ENCODE peak calls at places on chromosomes 11 and 22, in six cellular contexts. S, Z, C, M, N and B are unnamed samples.

GRCh38 chr11:115925568-115925904 is 421.3 kb upstream of the CADM1 start:
- DNase-seq in S (no peak), Z (no peak), C (no peak), M (no peak), N (no peak), B (no peak)

GRCh38 chr11:72425053-72425980 is 9.0 kb downstream of the CLPB start:
- DNase-seq in S (no peak), Z (no peak), C (no peak), M (no peak), N (no peak), B (no peak)

GRCh38 chr11:3222941-3223905 is 4.6 kb upstream of the MRGPRG start:
- DNase-seq in S (no peak), Z (no peak), C (no peak), M (no peak), N (no peak), B (no peak)

GRCh38 chr11:60777572-60777971 is 7.6 kb upstream of the MS4A10 start:
- DNase-seq in S (no peak), Z (peak), C (no peak), M (no peak), N (no peak), B (no peak)

GRCh38 chr22:17143826-17144225 is 15.3 kb downstream of the HDHD5 start:
- DNase-seq in S (no peak), Z (no peak), C (no peak), M (no peak), N (no peak), B (no peak)

GRCh38 chr11:134565343-134565891 is 153.4 kb upstream of the B3GAT1 start:
- DNase-seq in S (no peak), Z (no peak), C (no peak), M (no peak), N (no peak), B (no peak)

GRCh38 chr11:22752908-22753310 is 76.7 kb downstream of the SVIP start:
- DNase-seq in S (no peak), Z (no peak), C (no peak), M (peak), N (no peak), B (no peak)

GRCh38 chr22:43526117-43526655 is 114.4 kb downstream of the MPPED1 start:
- DNase-seq in S (no peak), Z (no peak), C (no peak), M (no peak), N (no peak), B (no peak)

GRCh38 chr11:67247946-67248550 is 18.2 kb upstream of the GRK2 start:
- DNase-seq in S (no peak), Z (no peak), C (no peak), M (no peak), N (no peak), B (no peak)

GRCh38 chr11:128777369-128778011 is 83.6 kb downstream of the FLI1 start:
- DNase-seq in S (no peak), Z (no peak), C (no peak), M (no peak), N (no peak), B (no peak)

GRCh38 chr11:128774593-128774992 is 80.7 kb downstream of the FLI1 start:
- DNase-seq in S (no peak), Z (no peak), C (no peak), M (no peak), N (no peak), B (no peak)

GRCh38 chr11:128775513-128775912 is 81.6 kb downstream of the FLI1 start:
- DNase-seq in S (no peak), Z (no peak), C (no peak), M (no peak), N (no peak), B (no peak)

GRCh38 chr11:128776434-128777284 is 82.8 kb downstream of the FLI1 start:
- DNase-seq in S (no peak), Z (no peak), C (peak), M (peak), N (no peak), B (no peak)

GRCh38 chr11:128776088-128776433 is 82.2 kb downstream of the FLI1 start:
- DNase-seq in S (no peak), Z (no peak), C (no peak), M (no peak), N (no peak), B (no peak)
- TF ChIP-seq ZNF274 in S (no peak), Z (no peak), C (no peak), M (no peak), N (no peak), B (no peak)

DNA sequence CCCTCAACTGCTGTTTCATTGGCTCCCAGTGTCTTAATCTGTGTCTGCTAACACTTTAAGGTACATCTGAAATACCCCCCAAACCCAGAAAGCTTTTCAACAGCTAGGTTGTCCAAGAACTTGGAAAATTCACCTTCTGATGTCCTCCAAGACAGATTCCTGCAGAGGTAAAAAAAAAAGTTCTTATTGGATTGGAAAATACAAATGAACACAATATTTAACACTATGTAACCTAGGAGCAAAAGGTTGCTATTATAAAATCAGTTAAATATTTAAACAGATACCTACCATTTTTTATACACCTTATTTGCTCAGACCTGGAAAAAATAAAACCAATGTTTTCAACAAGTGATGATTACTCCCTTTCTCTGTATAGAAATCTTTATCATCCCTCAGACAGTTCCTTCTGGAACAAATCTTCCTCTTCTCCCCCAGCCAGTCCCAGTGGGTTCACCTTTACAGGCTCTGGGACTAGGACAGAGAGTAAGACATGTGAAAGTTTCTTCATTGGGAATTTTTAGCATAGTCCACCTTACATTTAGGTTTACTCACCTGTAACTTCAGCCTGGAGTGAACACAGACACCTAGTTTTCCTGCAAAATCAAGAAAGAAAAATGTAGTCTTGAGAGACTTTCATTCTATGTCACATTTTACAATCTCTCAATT is 13.3 kb upstream of the WDR74 start:
- DNase-seq in S (no peak), Z (no peak), C (no peak), M (peak), N (no peak), B (no peak)
- H3K4me3 ChIP-seq in S (peak), Z (peak), C (no peak), M (peak), N (peak), B (peak)

DNA sequence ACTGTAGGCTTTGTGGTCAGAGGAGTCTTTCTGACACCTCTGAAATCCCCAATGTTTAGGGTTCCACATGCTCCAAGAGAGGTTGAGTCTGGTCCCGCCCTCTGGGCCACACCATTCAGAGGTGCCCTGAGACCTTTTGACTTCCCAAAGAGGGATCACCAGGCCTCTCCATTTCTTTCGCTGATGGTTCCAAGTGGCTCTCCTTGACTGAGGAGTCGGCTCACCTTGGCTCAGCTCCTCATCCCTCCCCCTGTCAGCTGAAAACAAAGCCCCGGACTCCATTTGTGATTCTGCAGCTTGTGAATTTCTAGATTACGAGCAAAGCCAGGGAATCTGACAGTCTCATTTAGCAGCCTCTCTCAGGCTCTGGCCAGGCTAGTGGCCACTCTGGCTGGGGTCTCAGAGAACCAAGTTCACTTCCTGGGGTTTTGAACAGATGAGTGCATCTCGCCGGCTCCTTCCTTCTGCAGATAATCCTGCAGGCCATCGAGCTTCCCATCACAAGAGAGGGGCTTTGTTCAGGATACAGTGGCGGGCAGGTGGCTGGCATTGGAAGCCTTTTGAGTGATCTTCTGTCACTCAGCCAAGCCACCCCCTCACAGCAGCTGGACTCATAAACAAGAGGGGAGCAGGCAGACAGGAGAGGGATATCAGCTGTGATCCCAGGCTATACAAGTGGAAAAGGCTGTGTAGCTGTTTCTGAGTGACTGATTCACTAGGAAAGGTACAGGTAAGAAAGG is 102.9 kb downstream of the TRIM29 start:
- DNase-seq in S (no peak), Z (no peak), C (no peak), M (no peak), N (no peak), B (no peak)
- TF ChIP-seq ZNF274 in S (no peak), Z (no peak), C (no peak), M (no peak), N (no peak), B (no peak)

GRCh38 chr11:64760759-64761417 is 1.1 kb upstream of the PYGM start:
- DNase-seq in S (no peak), Z (no peak), C (no peak), M (no peak), N (no peak), B (no peak)

GRCh38 chr11:64757549-64758329 is 2.0 kb downstream of the PYGM start:
- DNase-seq in S (no peak), Z (no peak), C (no peak), M (no peak), N (no peak), B (no peak)

GRCh38 chr11:64758330-64759079 is 1.3 kb downstream of the PYGM start:
- DNase-seq in S (no peak), Z (no peak), C (no peak), M (no peak), N (no peak), B (no peak)

GRCh38 chr11:64759722-64760719 is at the start of gene PYGM:
- DNase-seq in S (peak), Z (no peak), C (no peak), M (peak), N (no peak), B (peak)

GRCh38 chr11:64759131-64759721 is 548 bp downstream of the PYGM start:
- DNase-seq in S (no peak), Z (peak), C (no peak), M (peak), N (no peak), B (no peak)
- H3K4me3 ChIP-seq in S (no peak), Z (no peak), C (no peak), M (no peak), N (no peak), B (no peak)

GRCh38 chr22:19805821-19806212 is 45.2 kb downstream of the TBX1 start:
- DNase-seq in S (no peak), Z (no peak), C (no peak), M (no peak), N (no peak), B (no peak)

GRCh38 chr22:19806213-19807160 is 45.9 kb downstream of the TBX1 start:
- DNase-seq in S (no peak), Z (no peak), C (peak), M (peak), N (no peak), B (no peak)

GRCh38 chr22:19808873-19809478 is 45.7 kb downstream of the GNB1L start:
- DNase-seq in S (no peak), Z (no peak), C (no peak), M (no peak), N (no peak), B (no peak)

GRCh38 chr22:19807914-19808872 is 46.5 kb downstream of the GNB1L start:
- DNase-seq in S (no peak), Z (no peak), C (no peak), M (no peak), N (no peak), B (no peak)

DNA sequence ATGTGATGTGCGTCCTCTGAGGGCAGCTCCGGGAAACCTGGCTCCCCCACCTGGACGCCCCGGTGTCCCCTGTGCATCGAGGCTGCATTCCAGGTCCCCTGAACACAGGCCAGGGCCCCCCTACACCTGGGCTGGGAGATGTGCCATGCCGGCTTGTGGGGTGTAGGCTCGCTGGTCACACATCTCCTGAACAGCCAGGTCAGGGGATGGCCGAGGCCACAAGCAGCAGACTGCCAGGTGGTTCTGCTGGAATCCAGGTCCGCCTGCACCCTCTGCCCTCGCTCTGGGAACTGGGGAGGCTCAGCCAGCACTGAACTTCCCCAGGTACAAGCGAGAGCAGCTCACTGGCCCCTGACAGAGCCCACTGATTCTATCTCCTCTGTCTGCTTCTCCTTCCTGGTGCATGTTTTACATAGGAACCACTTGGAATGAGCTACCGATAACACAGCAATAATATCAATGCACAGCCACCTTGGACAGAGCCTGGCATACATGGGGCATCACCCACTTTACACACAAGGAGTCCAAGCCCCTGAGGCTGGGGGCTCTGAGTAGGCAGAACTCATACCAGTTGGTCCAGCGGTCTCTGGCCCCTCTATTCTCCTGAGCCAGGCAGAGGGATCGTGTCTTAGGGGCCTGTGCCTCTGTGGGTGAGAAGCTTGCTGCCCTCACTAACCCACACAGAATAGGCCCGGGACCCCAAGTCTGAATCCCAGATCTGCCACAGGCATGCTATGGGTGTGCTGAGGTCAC is 46.8 kb downstream of the TBX1 start:
- DNase-seq in S (no peak), Z (no peak), C (no peak), M (no peak), N (no peak), B (no peak)
- TF ChIP-seq ZNF274 in S (no peak), Z (no peak), C (no peak), M (no peak), N (no peak), B (no peak)

DNA sequence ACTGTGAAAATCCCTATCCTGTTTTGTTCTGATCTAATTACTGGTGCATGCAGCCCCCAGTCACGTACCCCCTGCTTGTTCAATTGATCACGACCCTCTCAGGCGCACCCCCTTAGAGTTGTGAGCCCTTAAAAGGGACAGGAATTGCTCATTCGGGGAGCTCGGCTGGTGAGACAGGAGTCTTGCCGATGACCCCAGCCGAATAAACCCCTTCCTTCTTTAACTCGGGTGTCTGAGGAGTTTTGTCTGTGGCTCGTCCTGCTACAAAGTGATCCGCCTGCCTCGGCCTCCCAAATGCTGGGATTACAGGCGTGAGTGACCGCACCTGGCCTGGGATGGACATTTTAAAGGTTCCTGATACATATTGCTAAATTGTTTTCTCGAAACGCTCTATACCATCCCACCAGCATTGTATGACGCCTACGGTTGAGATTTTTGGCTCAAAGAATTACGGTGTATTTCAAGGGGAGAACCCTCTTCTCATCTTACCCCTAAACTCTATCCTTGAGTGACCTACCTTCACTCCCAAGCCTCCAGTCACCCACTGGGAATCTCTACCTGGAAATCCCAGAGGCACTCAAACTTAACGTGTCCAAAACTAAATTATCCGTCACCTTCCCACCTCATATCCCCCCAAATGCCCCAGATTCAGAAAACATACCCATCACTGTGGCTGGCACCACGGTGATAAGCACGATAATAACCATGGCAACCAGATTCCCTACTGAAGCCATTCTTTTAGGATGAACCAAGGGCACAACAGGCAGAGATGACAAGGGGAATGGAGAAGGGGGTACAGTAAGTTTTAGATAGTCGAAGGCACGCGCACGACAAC is 789 bp upstream of the POLA2 start:
- DNase-seq in S (no peak), Z (no peak), C (no peak), M (no peak), N (no peak), B (no peak)
- H3K4me3 ChIP-seq in S (peak), Z (peak), C (peak), M (peak), N (peak), B (peak)

GRCh38 chr11:12544986-12545775 is 129.0 kb upstream of the TEAD1 start:
- DNase-seq in S (no peak), Z (no peak), C (no peak), M (no peak), N (no peak), B (no peak)
- TF ChIP-seq ZNF274 in S (no peak), Z (no peak), C (no peak), M (no peak), N (no peak), B (no peak)

DNA sequence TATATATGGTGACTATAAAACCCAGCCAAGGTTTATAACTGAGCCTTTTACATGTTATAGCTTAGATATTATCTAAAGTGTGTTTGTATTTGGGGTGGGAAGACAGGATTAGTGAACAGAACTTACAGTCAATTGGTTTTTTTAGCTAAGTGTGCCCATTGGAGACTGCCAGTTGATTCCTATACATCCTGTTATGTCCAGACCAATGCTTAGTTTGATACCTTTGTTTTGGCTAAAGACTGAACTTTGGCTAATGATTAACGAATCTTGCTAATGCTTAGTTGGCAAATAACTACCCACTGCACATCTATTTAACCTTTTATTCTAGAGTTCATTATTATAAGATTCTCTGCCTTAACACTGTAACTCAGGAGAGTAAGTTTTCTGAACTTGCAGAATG is 53.8 kb downstream of the KREMEN1 start:
- DNase-seq in S (no peak), Z (peak), C (no peak), M (no peak), N (no peak), B (no peak)
- H3K4me3 ChIP-seq in S (no peak), Z (no peak), C (no peak), M (no peak), N (no peak), B (no peak)

GRCh38 chr22:47736166-47737034 is 974.0 kb downstream of the TBC1D22A start:
- DNase-seq in S (no peak), Z (no peak), C (no peak), M (no peak), N (no peak), B (no peak)
- TF ChIP-seq ZNF274 in S (no peak), Z (no peak), C (no peak), M (no peak), N (no peak), B (no peak)